ENCODE peak calls at places on chromosomes 4 and X, in eight cellular contexts. S is tibial artery, D is fibroblast of mammary gland, Y is dorsolateral prefrontal cortex, R is IMR-90, U is choroid plexus epithelial cell, V is ovary, Z is pancreas. M is an unnamed sample.

GRCh38 chr4:55358668-55359067 is 12.6 kb downstream of the SRD5A3 start:
- DNase-seq in U (peak), R (peak), V (no peak), S (no peak), Y (no peak), Z (no peak), D (peak), M (peak)

GRCh38 chr4:121594796-121595526 is 101.8 kb downstream of the ANXA5 start:
- DNase-seq in D (peak), U (peak), V (no peak), S (peak), Z (no peak), Y (no peak), R (peak), M (peak)

GRCh38 chrX:46485897-46486296 is 59.3 kb downstream of the ZNF674 start:
- DNase-seq in R (no peak), U (no peak), S (no peak), V (no peak), D (no peak), Y (no peak), Z (no peak), M (no peak)

GRCh38 chr4:178293601-178294000 is 851.4 kb upstream of the AGA start:
- DNase-seq in R (no peak), V (no peak), U (no peak), D (no peak), Y (no peak), S (no peak), Z (no peak), M (no peak)

GRCh38 chrX:110851780-110852179 is 56.2 kb upstream of the CHRDL1 start:
- DNase-seq in Z (peak), Y (no peak), S (peak), D (peak), R (peak), V (no peak), U (peak), M (peak)

GRCh38 chr4:152696764-152697250 is 17.0 kb upstream of the TMEM154 start:
- DNase-seq in U (peak), R (peak), Y (peak), V (no peak), S (no peak), Z (no peak), D (peak), M (peak)

GRCh38 chr4:98377626-98378025 is 116.4 kb downstream of the RAP1GDS1 start:
- DNase-seq in Z (no peak), R (peak), D (peak), U (peak), V (no peak), S (no peak), Y (no peak), M (no peak)

GRCh38 chrX:44344194-44344593 is 722 bp upstream of the EFHC2 start:
- DNase-seq in U (no peak), Z (no peak), D (no peak), R (no peak), Y (no peak), S (peak), V (peak), M (peak)

GRCh38 chr4:20356565-20356964 is 104.9 kb downstream of the SLIT2 start:
- DNase-seq in Y (peak), S (no peak), R (no peak), D (no peak), U (peak), V (no peak), Z (no peak), M (no peak)

GRCh38 chr4:38867478-38868054 is at the start of gene FAM114A1:
- DNase-seq in Z (peak), U (peak), R (peak), S (peak), D (peak), Y (peak), V (peak), M (peak)

GRCh38 chr4:38865445-38865844 is 2.2 kb upstream of the FAM114A1 start:
- DNase-seq in S (no peak), R (no peak), U (no peak), Y (no peak), V (no peak), D (no peak), Z (no peak), M (no peak)

GRCh38 chr4:38868055-38868965 is 704 bp downstream of the FAM114A1 start:
- DNase-seq in V (peak), Z (peak), S (peak), U (peak), R (peak), Y (no peak), D (peak), M (peak)

GRCh38 chr4:38869511-38869910 is 1.9 kb downstream of the FAM114A1 start:
- DNase-seq in S (no peak), D (peak), V (no peak), Y (no peak), Z (no peak), R (no peak), U (no peak), M (no peak)

GRCh38 chr4:38866973-38867477 is 581 bp upstream of the FAM114A1 start:
- DNase-seq in U (no peak), D (no peak), Z (no peak), R (no peak), S (no peak), V (no peak), Y (no peak), M (no peak)
- H3K4me3 ChIP-seq in U (peak), D (peak), Z (peak), R (peak), S (peak), V (peak), Y (peak), M (peak)

GRCh38 chrX:64642482-64642881 is 247.2 kb upstream of the MTMR8 start:
- DNase-seq in S (no peak), Z (no peak), D (no peak), Y (no peak), U (no peak), V (no peak), R (no peak), M (peak)
- TF ChIP-seq CTCF in S (no peak), Z (no peak), D (peak), Y (no peak), U (no peak), V (no peak), R (no peak), M (no peak)

DNA sequence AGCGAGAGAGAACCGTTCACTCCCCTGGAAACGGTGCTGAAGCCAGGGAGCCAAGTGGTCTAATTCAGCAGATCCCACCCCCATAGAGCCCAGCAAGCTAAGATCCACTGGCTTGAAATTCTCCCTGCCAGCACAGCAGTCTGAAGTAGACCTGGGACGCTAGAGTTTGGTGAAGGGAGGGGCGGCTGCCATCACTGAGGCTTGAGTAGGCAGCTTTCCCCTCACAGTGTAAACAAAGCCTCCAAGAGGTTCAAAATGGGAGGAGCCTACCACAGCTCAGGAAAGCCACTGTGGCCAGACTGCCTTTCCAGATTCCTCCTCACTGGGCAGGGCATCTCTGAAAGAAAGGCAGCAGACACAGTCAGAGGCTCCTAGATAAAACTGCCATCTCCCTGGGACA is 37.8 kb upstream of the CDS1 start:
- DNase-seq in D (no peak), Z (no peak), S (no peak), V (no peak), U (no peak), R (no peak), Y (no peak), M (no peak)
- H3K4me3 ChIP-seq in D (no peak), Z (no peak), S (no peak), V (no peak), U (no peak), R (no peak), Y (no peak), M (no peak)

DNA sequence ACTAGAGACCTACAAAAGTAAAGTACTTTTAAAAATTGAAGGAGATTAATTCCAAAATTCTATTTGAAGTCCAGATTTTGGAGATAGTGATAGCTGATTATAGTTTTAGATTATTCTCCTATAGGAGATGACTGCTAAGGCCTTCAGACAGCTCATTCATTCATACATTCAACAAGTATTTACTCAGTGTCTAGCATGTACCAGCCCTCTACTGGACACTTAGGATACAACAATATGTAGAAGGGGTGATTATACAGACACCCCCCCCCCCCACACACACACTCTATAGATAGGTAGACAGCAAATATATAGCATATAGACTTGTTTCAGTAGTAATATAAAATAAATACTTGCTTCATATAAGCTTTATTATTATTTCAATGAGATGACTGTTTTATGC is 60.4 kb upstream of the TAF9B start:
- DNase-seq in D (peak), S (no peak), R (peak), V (no peak), U (peak), Z (no peak), Y (no peak), M (peak)
- TF ChIP-seq CTCF in D (peak), S (no peak), R (peak), V (no peak), U (peak), Z (no peak), Y (no peak), M (peak)

GRCh38 chr4:122701965-122702364 is 30.5 kb upstream of the BBS12 start:
- DNase-seq in Y (no peak), R (no peak), S (no peak), V (no peak), U (no peak), D (no peak), Z (no peak), M (no peak)

GRCh38 chr4:122701061-122701460 is 31.4 kb upstream of the BBS12 start:
- DNase-seq in U (no peak), R (no peak), D (no peak), Z (no peak), Y (no peak), V (no peak), S (no peak), M (peak)

GRCh38 chr4:122703868-122704267 is 28.6 kb upstream of the BBS12 start:
- DNase-seq in Z (no peak), V (no peak), S (no peak), Y (no peak), U (peak), R (no peak), D (no peak), M (peak)

GRCh38 chr4:122702939-122703338 is 29.6 kb upstream of the BBS12 start:
- DNase-seq in S (no peak), V (no peak), R (no peak), Z (no peak), U (no peak), D (no peak), Y (no peak), M (no peak)

GRCh38 chr4:122700178-122700725 is 32.3 kb upstream of the BBS12 start:
- DNase-seq in Z (peak), R (peak), D (peak), S (no peak), U (peak), V (peak), Y (no peak), M (peak)
- H3K4me3 ChIP-seq in Z (no peak), R (no peak), D (peak), S (no peak), U (peak), V (peak), Y (no peak), M (peak)

DNA sequence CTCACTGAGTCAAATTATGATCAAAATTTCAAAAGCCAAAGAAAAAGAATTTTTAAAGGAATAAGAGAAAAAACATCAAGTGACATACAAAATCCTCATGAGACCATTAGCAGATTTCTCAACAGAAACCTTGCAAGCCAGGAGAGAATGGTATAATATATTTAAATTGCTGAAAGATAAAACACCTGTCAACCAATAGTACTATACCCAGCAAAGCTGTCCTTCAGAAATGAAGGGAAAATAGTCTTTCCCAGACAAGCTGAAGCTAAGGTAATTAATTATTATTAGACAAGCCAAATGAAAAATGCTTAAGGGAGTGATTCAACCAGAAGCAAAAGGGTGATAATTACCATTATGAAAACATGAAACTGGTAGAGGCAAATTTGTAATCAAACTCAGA is 104.2 kb upstream of the TET2 start:
- DNase-seq in Y (no peak), R (no peak), D (no peak), U (no peak), V (no peak), S (no peak), Z (no peak), M (no peak)
- TF ChIP-seq CTCF in Y (no peak), R (no peak), D (no peak), U (no peak), V (no peak), S (no peak), Z (no peak), M (no peak)

GRCh38 chrX:48909703-48910102 is 1.7 kb downstream of the SLC35A2 start:
- DNase-seq in U (no peak), V (no peak), Z (no peak), R (no peak), D (no peak), S (no peak), Y (no peak), M (no peak)

GRCh38 chrX:48913605-48914366 is 2.3 kb upstream of the SLC35A2 start:
- DNase-seq in Y (no peak), D (no peak), S (no peak), U (no peak), R (no peak), Z (no peak), V (no peak), M (no peak)

GRCh38 chrX:48908600-48908999 is 2.8 kb downstream of the SLC35A2 start:
- DNase-seq in V (no peak), U (no peak), Y (no peak), R (no peak), Z (no peak), D (no peak), S (no peak), M (no peak)

GRCh38 chrX:48910926-48911406 is 480 bp downstream of the SLC35A2 start:
- DNase-seq in S (no peak), V (no peak), R (peak), Z (no peak), U (peak), Y (no peak), D (peak), M (peak)

GRCh38 chrX:48911407-48912182 is at the start of gene SLC35A2:
- DNase-seq in Z (peak), S (peak), D (peak), Y (peak), U (peak), R (peak), V (peak), M (peak)
- H3K4me3 ChIP-seq in Z (peak), S (peak), D (peak), Y (peak), U (peak), R (peak), V (peak), M (peak)

GRCh38 chr4:112266823-112267222 is 18.9 kb downstream of the TIFA start:
- DNase-seq in V (no peak), R (peak), U (peak), D (peak), Y (no peak), Z (no peak), S (no peak), M (peak)
- TF ChIP-seq CTCF in V (no peak), R (peak), U (peak), D (peak), Y (peak), Z (peak), S (peak), M (peak)